ENCODE peak calls at places on chromosomes 7 and 10, in five cellular contexts. W, T, C, M and P are unnamed samples.

GRCh38 chr7:139844779-139845442 is 15.8 kb downstream of the TBXAS1 start:
- DNase-seq in W (no peak), T (no peak), C (no peak), M (no peak), P (no peak)

GRCh38 chr10:31098091-31098490 is 66.4 kb upstream of the ZNF438 start:
- DNase-seq in W (no peak), T (no peak), C (no peak), M (no peak), P (no peak)

GRCh38 chr7:20862554-20862953 is 75.9 kb upstream of the SP8 start:
- DNase-seq in W (no peak), T (no peak), C (no peak), M (no peak), P (no peak)

GRCh38 chr7:115356139-115356746 is 434.3 kb downstream of the MDFIC start:
- DNase-seq in W (no peak), T (no peak), C (no peak), M (peak), P (no peak)

GRCh38 chr10:22682237-22683192 is 31.9 kb downstream of the PIP4K2A start:
- DNase-seq in W (peak), T (no peak), C (no peak), M (peak), P (no peak)

GRCh38 chr7:34322841-34323240 is 335.2 kb upstream of the NPSR1 start:
- DNase-seq in W (peak), T (no peak), C (no peak), M (no peak), P (no peak)

GRCh38 chr10:48365668-48366067 is 59.2 kb downstream of the MAPK8 start:
- DNase-seq in W (peak), T (no peak), C (no peak), M (no peak), P (no peak)

GRCh38 chr7:17044396-17044795 is 162.6 kb upstream of the AGR3 start:
- DNase-seq in W (no peak), T (no peak), C (no peak), M (no peak), P (no peak)

GRCh38 chr7:106312099-106312871 is 27.5 kb upstream of the NAMPT start:
- DNase-seq in W (peak), T (no peak), C (no peak), M (no peak), P (no peak)

GRCh38 chr7:102833343-102833742 is 79.5 kb upstream of the LRRC17 start:
- DNase-seq in W (no peak), T (no peak), C (no peak), M (no peak), P (no peak)

GRCh38 chr7:157850481-157851444 is 514.0 kb downstream of the DNAJB6 start:
- DNase-seq in W (no peak), T (no peak), C (no peak), M (no peak), P (no peak)

GRCh38 chr7:46996972-46997371 is 584.9 kb downstream of the TNS3 start:
- DNase-seq in W (no peak), T (no peak), C (no peak), M (no peak), P (no peak)

GRCh38 chr7:88789480-88790064 is 6.0 kb downstream of the TEX47 start:
- DNase-seq in W (peak), T (no peak), C (no peak), M (peak), P (no peak)

GRCh38 chr10:103617362-103618026 is 124.0 kb downstream of the NEURL1 start:
- DNase-seq in W (no peak), T (no peak), C (no peak), M (no peak), P (no peak)

GRCh38 chr10:124318076-124318475 is 100.6 kb downstream of the OAT start:
- DNase-seq in W (no peak), T (no peak), C (no peak), M (no peak), P (no peak)

GRCh38 chr10:34116220-34116623 is 698.9 kb downstream of the PARD3 start:
- DNase-seq in W (no peak), T (no peak), C (no peak), M (peak), P (no peak)

GRCh38 chr10:79384773-79385391 is 37.6 kb downstream of the PPIF start:
- DNase-seq in W (no peak), T (no peak), C (peak), M (no peak), P (no peak)

GRCh38 chr7:110534241-110534931 is 556.5 kb upstream of the LRRN3 start:
- DNase-seq in W (peak), T (no peak), C (no peak), M (peak), P (peak)

GRCh38 chr7:141243368-141243767 is 169.5 kb downstream of the TMEM178B start:
- DNase-seq in W (no peak), T (no peak), C (no peak), M (no peak), P (no peak)

GRCh38 chr7:65390588-65390987 is 16.9 kb downstream of the ZNF92 start:
- DNase-seq in W (no peak), T (no peak), C (no peak), M (no peak), P (no peak)

GRCh38 chr7:47945261-47946015 is 2.8 kb downstream of the PKD1L1 start:
- DNase-seq in W (peak), T (peak), C (peak), M (peak), P (peak)

GRCh38 chr7:158389514-158390425 is 197.9 kb downstream of the PTPRN2 start:
- DNase-seq in W (no peak), T (no peak), C (no peak), M (no peak), P (no peak)

GRCh38 chr7:47720907-47721244 is 139.0 kb upstream of the TNS3 start:
- DNase-seq in W (no peak), T (no peak), C (no peak), M (no peak), P (no peak)

GRCh38 chr7:25124485-25125136 is 449 bp downstream of the CYCS start:
- DNase-seq in W (peak), T (no peak), C (no peak), M (no peak), P (no peak)

GRCh38 chr10:47261121-47261520 is 38.9 kb upstream of the GDF10 start:
- DNase-seq in W (no peak), T (no peak), C (no peak), M (no peak), P (no peak)

DNA sequence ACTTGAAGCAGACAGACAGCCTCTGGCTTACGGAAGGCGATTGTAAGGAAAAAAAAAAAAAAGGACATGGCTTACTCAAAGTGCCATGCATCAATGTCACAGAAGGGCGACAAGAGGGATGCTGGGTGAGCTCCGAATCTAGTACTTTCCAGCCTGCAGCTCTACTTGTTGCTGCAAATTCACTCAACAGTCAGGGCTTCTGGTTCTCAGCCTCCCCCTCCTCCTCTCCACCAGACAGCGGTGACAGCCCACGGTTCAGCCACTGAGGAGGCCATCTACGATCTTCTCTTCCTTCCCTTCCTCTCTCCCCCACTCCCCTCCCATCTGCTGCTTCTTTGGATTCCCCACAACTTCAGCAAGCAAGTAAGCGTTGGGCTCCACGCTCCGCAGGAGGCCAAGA is 63.5 kb downstream of the PRKAG2 start:
- DNase-seq in W (no peak), T (no peak), C (no peak), M (no peak), P (no peak)
- H3K4me3 ChIP-seq in W (no peak), T (no peak), C (no peak), M (no peak), P (no peak)

DNA sequence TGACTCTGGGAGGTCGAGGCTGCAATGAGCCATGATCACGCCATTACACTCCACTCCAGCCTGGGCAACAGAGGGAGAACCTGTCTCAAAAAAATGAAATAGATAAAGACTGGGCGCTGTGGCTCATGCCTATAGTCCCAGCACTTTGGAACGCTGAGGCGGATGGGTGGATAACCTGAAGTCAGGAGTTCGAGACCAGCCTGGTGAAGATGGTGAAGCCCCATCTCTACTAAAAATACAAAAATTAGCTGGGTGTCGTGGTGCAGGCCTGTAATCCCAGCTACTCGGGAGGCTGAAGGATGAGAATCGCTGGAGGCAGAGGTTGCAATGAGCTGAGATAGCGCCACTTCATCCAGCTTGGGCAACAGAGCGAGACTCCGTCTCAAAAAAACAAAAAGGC is 1.1 kb upstream of the DDX21 start:
- DNase-seq in W (no peak), T (no peak), C (no peak), M (no peak), P (no peak)
- H3K4me3 ChIP-seq in W (no peak), T (no peak), C (no peak), M (peak), P (no peak)

GRCh38 chr7:44569958-44570357 is 3.8 kb downstream of the DDX56 start:
- DNase-seq in W (no peak), T (no peak), C (no peak), M (no peak), P (no peak)

GRCh38 chr7:44574286-44574872 is 671 bp upstream of the DDX56 start:
- DNase-seq in W (no peak), T (no peak), C (no peak), M (no peak), P (no peak)

GRCh38 chr7:44575054-44575453 is 1.3 kb upstream of the DDX56 start:
- DNase-seq in W (no peak), T (no peak), C (no peak), M (no peak), P (no peak)

GRCh38 chr7:44573464-44574285 is at the start of gene DDX56:
- DNase-seq in W (peak), T (peak), C (peak), M (peak), P (peak)

DNA sequence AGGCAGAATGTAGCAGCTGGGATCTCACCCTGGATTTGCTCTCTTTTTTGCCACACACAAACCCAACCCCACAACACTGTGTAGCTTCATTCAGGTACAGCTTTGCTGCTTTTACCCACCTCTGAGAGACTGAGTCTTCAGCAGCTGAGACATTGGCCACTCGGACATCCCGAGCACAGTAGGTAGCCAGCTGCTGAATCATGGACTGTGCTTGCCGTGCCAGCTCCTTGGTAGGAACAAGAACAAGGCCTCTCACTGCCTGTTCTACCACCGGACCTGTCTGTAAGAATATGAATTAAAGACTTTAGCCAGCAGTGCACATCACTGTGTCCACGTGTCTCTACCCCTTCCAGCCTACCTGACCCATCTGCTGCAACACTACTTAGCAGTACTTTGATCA is 937 bp downstream of the DDX56 start:
- DNase-seq in W (no peak), T (no peak), C (no peak), M (no peak), P (no peak)
- H3K4me3 ChIP-seq in W (peak), T (peak), C (peak), M (peak), P (no peak)

DNA sequence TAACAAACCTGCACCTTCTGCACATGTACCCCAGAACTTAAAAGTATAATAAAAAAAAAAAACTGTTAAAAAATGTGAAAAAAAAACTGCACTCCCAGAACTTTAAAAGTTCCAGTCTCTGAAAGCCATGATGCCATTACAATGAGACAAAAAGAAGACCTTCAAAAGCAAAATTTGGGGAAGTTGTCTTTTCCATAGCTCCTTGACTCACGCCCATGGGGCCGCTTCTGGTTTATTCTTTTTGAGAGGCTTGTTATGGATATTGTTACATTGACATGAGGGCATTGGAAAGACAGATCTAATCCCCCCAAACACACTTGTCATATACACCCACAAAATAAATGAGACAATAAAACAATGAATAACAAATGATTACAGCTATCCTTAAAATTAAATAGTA is 805 bp downstream of the BLNK start:
- DNase-seq in W (no peak), T (no peak), C (no peak), M (no peak), P (no peak)
- H3K4me3 ChIP-seq in W (peak), T (peak), C (no peak), M (no peak), P (no peak)

GRCh38 chr10:100265821-100266485 is 1.5 kb downstream of the CWF19L1 start:
- DNase-seq in W (no peak), T (no peak), C (no peak), M (no peak), P (no peak)
- H3K4me3 ChIP-seq in W (no peak), T (peak), C (no peak), M (no peak), P (no peak)

GRCh38 chr7:43249808-43250145 is 137.3 kb downstream of the HECW1 start:
- DNase-seq in W (no peak), T (no peak), C (no peak), M (no peak), P (no peak)
- H3K4me3 ChIP-seq in W (no peak), T (no peak), C (no peak), M (no peak), P (no peak)

GRCh38 chr7:151086802-151087246 is 549 bp downstream of the AGAP3 start:
- DNase-seq in W (peak), T (no peak), C (no peak), M (peak), P (no peak)

GRCh38 chr7:151088856-151089699 is 2.8 kb downstream of the AGAP3 start:
- DNase-seq in W (peak), T (peak), C (peak), M (peak), P (peak)

GRCh38 chr7:151087247-151088018 is 1.2 kb downstream of the AGAP3 start:
- DNase-seq in W (peak), T (no peak), C (no peak), M (peak), P (peak)

GRCh38 chr7:151089893-151090730 is 3.8 kb downstream of the AGAP3 start:
- DNase-seq in W (no peak), T (no peak), C (no peak), M (no peak), P (no peak)

DNA sequence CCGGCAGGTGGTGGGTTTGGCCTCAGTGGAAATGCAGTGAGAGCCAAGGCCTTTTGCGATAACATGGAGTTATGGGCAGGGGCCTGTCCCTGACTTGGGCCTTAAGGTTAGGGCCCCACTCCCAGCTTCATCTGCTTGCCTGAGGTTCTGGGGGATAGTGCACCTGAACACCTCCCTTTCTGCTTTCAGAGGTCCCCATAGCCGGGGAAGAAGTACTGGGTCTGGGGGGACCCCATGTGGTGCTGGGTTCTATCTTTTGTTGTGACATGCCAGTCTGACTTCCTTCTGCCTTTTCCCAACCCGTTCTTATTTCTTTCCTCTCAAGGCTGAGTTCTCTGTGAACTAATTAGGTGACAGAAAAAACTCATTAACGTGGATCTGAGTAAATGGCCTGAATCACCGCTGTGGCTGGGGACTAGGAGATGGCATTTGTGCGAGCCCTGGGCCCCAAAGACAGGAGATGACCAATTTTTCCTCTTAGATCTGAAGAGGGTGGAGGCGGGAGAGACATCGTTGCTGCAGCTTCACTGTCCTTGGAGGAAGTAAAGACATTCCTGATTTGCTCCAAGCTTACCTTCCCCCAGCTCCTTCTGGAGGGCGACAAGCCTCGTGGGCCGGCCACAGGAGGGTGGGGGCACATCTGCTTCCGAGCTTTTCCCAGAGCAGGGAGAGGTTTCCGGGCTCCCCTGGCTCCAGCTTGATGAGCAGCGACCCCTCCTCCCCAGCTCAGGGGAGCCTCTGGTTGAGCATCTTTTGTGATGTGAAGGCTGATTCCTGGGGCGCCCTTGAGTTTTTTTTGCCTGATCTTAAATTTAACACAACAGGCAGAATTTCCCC is 2.0 kb downstream of the AGAP3 start:
- DNase-seq in W (peak), T (no peak), C (no peak), M (peak), P (no peak)
- H3K4me3 ChIP-seq in W (peak), T (peak), C (peak), M (peak), P (peak)